ENCODE peak calls at places on chromosomes 7 and 10, in five cellular contexts. Y is stomach, C is H1, B is endothelial cell of umbilical vein, G is upper lobe of left lung. Q is an unnamed sample.

GRCh38 chr10:132521466-132522102 is 16.0 kb upstream of the INPP5A start:
- DNase-seq in Y (no peak), C (no peak), B (no peak), G (peak), Q (no peak)

GRCh38 chr7:12907774-12908173 is 220.3 kb downstream of the ARL4A start:
- DNase-seq in Y (no peak), C (no peak), B (no peak), G (no peak), Q (no peak)

GRCh38 chr10:51117053-51117660 is 42.9 kb downstream of the PRKG1 start:
- DNase-seq in Y (no peak), C (no peak), B (no peak), G (no peak), Q (no peak)

GRCh38 chr10:124736491-124737136 is 7.6 kb downstream of the FAM53B start:
- DNase-seq in Y (peak), C (no peak), B (peak), G (peak), Q (peak)

GRCh38 chr7:28312973-28313372 is 99.3 kb upstream of the CREB5 start:
- DNase-seq in Y (no peak), C (no peak), B (no peak), G (no peak), Q (no peak)

GRCh38 chr7:68245688-68246087 is 1249.1 kb downstream of the TYW1 start:
- DNase-seq in Y (no peak), C (peak), B (no peak), G (no peak), Q (no peak)

GRCh38 chr7:100493476-100494264 is 9.9 kb downstream of the NYAP1 start:
- DNase-seq in Y (peak), C (no peak), B (peak), G (no peak), Q (no peak)

GRCh38 chr10:105063796-105064195 is 422.7 kb downstream of the SORCS3 start:
- DNase-seq in Y (peak), C (peak), B (no peak), G (no peak), Q (no peak)

GRCh38 chr10:132679640-132680039 is 106.3 kb downstream of the NKX6-2 start:
- DNase-seq in Y (no peak), C (no peak), B (no peak), G (peak), Q (no peak)

GRCh38 chr10:126049741-126050140 is 153.4 kb downstream of the FANK1 start:
- DNase-seq in Y (no peak), C (no peak), B (peak), G (no peak), Q (no peak)

GRCh38 chr10:124619195-124619594 is 125.0 kb downstream of the FAM53B start:
- DNase-seq in Y (peak), C (no peak), B (no peak), G (peak), Q (peak)

GRCh38 chr10:58028597-58029366 is 238.9 kb downstream of the IPMK start:
- DNase-seq in Y (no peak), C (no peak), B (no peak), G (no peak), Q (no peak)

GRCh38 chr7:8353991-8354390 is 79.4 kb upstream of the NXPH1 start:
- DNase-seq in Y (no peak), C (no peak), B (no peak), G (no peak), Q (no peak)

GRCh38 chr10:11715815-11716494 is 26.2 kb upstream of the ECHDC3 start:
- DNase-seq in Y (peak), C (no peak), B (no peak), G (peak), Q (peak)

GRCh38 chr7:68203246-68203645 is 1206.6 kb downstream of the TYW1 start:
- DNase-seq in Y (no peak), C (no peak), B (no peak), G (no peak), Q (no peak)

GRCh38 chr10:82266438-82266837 is 391.4 kb downstream of the NRG3 start:
- DNase-seq in Y (no peak), C (no peak), B (no peak), G (no peak), Q (no peak)

GRCh38 chr7:105581066-105581811 is at the start of gene EFCAB10:
- DNase-seq in Y (peak), C (peak), B (peak), G (peak), Q (peak)

GRCh38 chr7:81014266-81014665 is 95.4 kb upstream of the SEMA3C start:
- DNase-seq in Y (no peak), C (no peak), B (no peak), G (no peak), Q (no peak)

GRCh38 chr10:119679480-119679829 is 28.3 kb downstream of the BAG3 start:
- DNase-seq in Y (no peak), C (no peak), B (no peak), G (no peak), Q (no peak)

GRCh38 chr10:119680050-119680449 is 28.9 kb downstream of the BAG3 start:
- DNase-seq in Y (no peak), C (no peak), B (peak), G (peak), Q (peak)

GRCh38 chr10:119677904-119678755 is 26.9 kb downstream of the BAG3 start:
- DNase-seq in Y (no peak), C (no peak), B (no peak), G (no peak), Q (no peak)

GRCh38 chr10:119677126-119677525 is 25.9 kb downstream of the BAG3 start:
- DNase-seq in Y (no peak), C (no peak), B (no peak), G (no peak), Q (no peak)

DNA sequence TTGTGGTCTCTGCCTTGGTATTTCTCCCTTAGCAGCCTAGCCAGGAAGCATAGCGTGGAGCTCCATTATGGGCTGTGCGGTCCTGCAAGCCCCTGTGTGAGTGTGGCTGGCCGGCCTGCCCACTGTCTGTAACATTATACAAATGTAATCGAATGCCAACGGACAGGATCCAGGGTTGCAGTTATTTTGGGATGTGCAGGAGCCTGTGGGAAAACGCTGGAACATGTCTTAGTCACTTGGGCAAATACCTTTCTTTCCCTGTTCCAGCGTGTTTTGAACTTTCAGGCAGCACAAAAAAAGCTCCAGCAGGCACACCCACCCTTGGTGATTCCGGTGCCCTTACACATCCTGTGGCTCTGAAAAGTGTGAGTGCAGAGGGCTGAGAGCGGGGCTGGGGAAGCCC is 29.5 kb downstream of the BAG3 start:
- DNase-seq in Y (no peak), C (no peak), B (peak), G (no peak), Q (peak)
- TF ChIP-seq POLR2AphosphoS5 in Y (no peak), C (no peak), B (no peak), G (no peak), Q (peak)

DNA sequence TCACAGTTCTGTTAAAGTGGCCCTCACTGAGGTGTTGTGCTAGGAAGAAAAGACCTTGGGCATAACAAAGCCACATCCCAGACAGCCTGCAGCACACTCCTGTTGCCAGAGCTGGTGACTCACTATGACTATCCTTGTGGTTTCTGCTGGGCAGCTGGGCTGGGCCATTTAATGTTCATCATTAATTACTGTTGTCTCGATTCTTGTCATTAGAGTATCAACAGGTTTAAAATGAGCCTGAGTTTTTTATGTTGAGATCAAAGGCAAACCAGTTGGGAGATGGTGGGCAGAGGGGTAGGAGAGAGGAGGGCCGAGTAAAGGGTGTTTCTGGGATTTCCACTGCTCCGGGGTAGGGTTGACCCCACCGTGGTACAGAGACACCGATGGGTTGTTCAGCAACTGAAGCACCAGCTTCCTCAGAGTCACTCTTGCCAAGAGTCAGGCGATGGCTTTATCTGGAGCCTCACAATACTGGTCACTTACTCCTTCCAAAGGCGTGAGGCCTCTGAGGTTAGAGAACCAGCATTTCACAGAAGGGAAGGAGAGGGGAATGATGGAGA is 128.7 kb upstream of the LYZL1 start:
- DNase-seq in Y (no peak), C (no peak), B (peak), G (no peak), Q (no peak)
- H3K27ac ChIP-seq in Y (no peak), C (peak), B (peak), G (no peak), Q (no peak)

GRCh38 chr7:130458256-130458655 is 17.4 kb upstream of the CEP41 start:
- DNase-seq in Y (no peak), C (no peak), B (no peak), G (no peak), Q (no peak)

GRCh38 chr7:130468612-130469011 is 23.3 kb upstream of the MEST start:
- DNase-seq in Y (no peak), C (no peak), B (no peak), G (no peak), Q (no peak)

GRCh38 chr7:130461256-130461655 is 20.4 kb upstream of the CEP41 start:
- DNase-seq in Y (no peak), C (no peak), B (no peak), G (no peak), Q (no peak)

GRCh38 chr7:130463553-130464434 is 23.0 kb upstream of the CEP41 start:
- DNase-seq in Y (no peak), C (no peak), B (peak), G (no peak), Q (no peak)
- TF ChIP-seq CTCF in Y (no peak), C (no peak), B (no peak), G (no peak), Q (no peak)

GRCh38 chr10:15719899-15720634 is at the start of gene ITGA8:
- DNase-seq in Y (no peak), C (no peak), B (peak), G (no peak), Q (peak)
- TF ChIP-seq POLR2AphosphoS5 in Y (no peak), C (no peak), B (no peak), G (no peak), Q (no peak)

GRCh38 chr7:141243368-141243767 is 169.5 kb downstream of the TMEM178B start:
- DNase-seq in Y (no peak), C (no peak), B (no peak), G (no peak), Q (no peak)

GRCh38 chr7:141239661-141240060 is 165.8 kb downstream of the TMEM178B start:
- DNase-seq in Y (no peak), C (no peak), B (no peak), G (no peak), Q (no peak)

GRCh38 chr7:141244466-141244865 is 170.6 kb downstream of the TMEM178B start:
- DNase-seq in Y (no peak), C (no peak), B (no peak), G (no peak), Q (no peak)

GRCh38 chr7:141242568-141242967 is 168.7 kb downstream of the TMEM178B start:
- DNase-seq in Y (no peak), C (no peak), B (no peak), G (no peak), Q (no peak)

GRCh38 chr7:141238546-141239218 is 164.8 kb downstream of the TMEM178B start:
- DNase-seq in Y (no peak), C (no peak), B (no peak), G (no peak), Q (no peak)
- H3K27ac ChIP-seq in Y (no peak), C (no peak), B (no peak), G (no peak), Q (no peak)

DNA sequence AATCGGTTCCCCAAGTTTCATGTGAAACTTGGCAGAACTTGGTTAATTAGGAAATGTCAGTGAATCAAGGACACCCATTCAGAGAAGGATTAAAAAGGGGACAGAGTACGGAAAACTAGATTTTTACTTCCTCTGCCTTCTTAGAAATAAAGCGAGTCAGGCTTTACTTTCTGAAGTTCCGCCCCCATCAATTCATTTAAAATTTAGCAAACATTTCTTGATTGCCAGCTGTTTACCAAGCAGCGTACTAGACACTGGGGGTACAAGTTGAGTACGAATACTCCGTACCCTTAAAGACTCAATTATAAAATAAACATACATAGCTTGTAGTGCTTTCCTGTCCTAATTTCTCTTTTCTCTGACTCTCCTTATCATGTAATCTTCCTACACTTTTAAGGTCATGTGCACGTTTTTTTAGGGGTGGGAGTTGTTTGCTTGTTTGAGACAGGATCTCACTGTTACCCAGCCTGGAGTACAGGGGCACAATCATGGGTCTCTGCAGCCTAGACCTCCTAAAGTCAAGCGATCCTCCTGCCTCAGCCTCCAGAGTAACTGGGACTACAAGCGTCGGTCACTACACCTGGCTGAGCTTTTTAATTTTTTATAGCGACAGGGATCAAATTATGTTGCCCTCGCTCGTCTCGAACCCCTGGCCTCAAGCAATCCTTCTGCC is 704 bp upstream of the ABI1 start:
- DNase-seq in Y (no peak), C (no peak), B (no peak), G (no peak), Q (no peak)
- TF ChIP-seq CTCF in Y (no peak), C (no peak), B (peak), G (no peak), Q (no peak)

GRCh38 chr7:158811461-158811860 is 17.8 kb downstream of the ESYT2 start:
- DNase-seq in Y (no peak), C (no peak), B (no peak), G (peak), Q (no peak)
- TF ChIP-seq POLR2AphosphoS5 in Y (no peak), C (no peak), B (no peak), G (no peak), Q (no peak)

GRCh38 chr7:37690206-37690605 is 6.6 kb downstream of the GPR141 start:
- DNase-seq in Y (no peak), C (no peak), B (no peak), G (peak), Q (no peak)
- H3K27ac ChIP-seq in Y (no peak), C (no peak), B (no peak), G (peak), Q (no peak)

DNA sequence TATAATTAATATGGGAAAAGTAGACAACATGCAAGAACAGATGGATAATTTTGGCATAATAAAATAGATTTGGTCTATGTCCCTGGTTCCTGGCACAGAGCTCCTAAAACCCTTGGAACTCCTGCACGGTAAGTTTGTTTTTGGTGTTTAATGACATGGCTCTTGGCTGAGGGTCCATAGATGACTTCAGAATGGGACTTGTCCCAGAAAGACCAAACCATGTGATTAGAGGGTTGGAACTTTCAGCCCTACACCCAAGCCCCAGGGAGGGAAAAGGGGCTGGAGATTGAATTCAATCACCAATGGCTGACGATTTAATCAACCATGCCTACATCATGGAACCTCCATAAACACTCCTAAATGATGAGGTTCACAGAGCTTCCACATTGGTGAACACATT is 12.6 kb upstream of the GSDME start:
- DNase-seq in Y (no peak), C (no peak), B (no peak), G (no peak), Q (no peak)
- TF ChIP-seq CTCF in Y (no peak), C (no peak), B (no peak), G (no peak), Q (no peak)

DNA sequence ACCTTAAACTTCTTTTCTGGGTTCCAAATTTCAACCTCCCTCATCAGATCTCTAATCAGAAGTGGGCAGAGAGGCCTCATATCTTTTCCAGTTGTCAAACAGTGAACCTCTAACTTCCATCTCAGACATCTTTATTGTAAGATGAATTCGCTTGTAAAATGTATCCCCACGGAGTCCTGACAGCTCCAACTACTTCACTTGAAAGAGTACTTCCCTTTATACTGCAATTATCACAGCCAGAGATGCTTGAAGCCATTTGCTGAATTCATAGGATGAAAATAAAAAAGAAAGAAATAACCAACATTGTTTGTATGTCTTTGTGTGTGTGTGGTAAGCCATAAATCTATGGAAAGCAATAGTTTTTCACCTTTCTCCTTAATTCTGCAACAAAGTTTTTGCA is 175.2 kb downstream of the GRM3 start:
- DNase-seq in Y (no peak), C (no peak), B (no peak), G (no peak), Q (no peak)
- TF ChIP-seq POLR2AphosphoS5 in Y (no peak), C (no peak), B (no peak), G (no peak), Q (no peak)